ENCODE peak calls at places on chromosomes 4 and X, in seven cellular contexts. One of them, this sample, is unnamed.

GRCh38 chr4:161256172-161256571 is 907.6 kb downstream of the FSTL5 start:
- DNase-seq in OCI-LY7: no peak
- DNase-seq in ovary: no peak
- DNase-seq in tibial nerve: no peak
- DNase-seq in heart left ventricle: no peak
- DNase-seq in cardiac fibroblast: no peak
- DNase-seq in progenitor cell of endocrine pancreas: no peak
- DNase-seq in this sample: peak

GRCh38 chr4:84920591-84920990 is 45.9 kb downstream of the WDFY3 start:
- DNase-seq in progenitor cell of endocrine pancreas: no peak
- DNase-seq in tibial nerve: no peak
- DNase-seq in OCI-LY7: no peak
- DNase-seq in heart left ventricle: no peak
- DNase-seq in ovary: no peak
- DNase-seq in cardiac fibroblast: peak
- DNase-seq in this sample: peak

GRCh38 chr4:145732895-145733880 is 53.2 kb downstream of the C4orf51 start:
- DNase-seq in OCI-LY7: peak
- DNase-seq in tibial nerve: peak
- DNase-seq in heart left ventricle: peak
- DNase-seq in progenitor cell of endocrine pancreas: peak
- DNase-seq in cardiac fibroblast: peak
- DNase-seq in ovary: peak
- DNase-seq in this sample: peak

GRCh38 chr4:147056951-147057630 is 111.4 kb upstream of the TTC29 start:
- DNase-seq in cardiac fibroblast: peak
- DNase-seq in tibial nerve: no peak
- DNase-seq in heart left ventricle: no peak
- DNase-seq in OCI-LY7: peak
- DNase-seq in ovary: no peak
- DNase-seq in progenitor cell of endocrine pancreas: no peak
- DNase-seq in this sample: peak

GRCh38 chr4:147370473-147370872 is 110.4 kb upstream of the EDNRA start:
- DNase-seq in ovary: no peak
- DNase-seq in cardiac fibroblast: peak
- DNase-seq in OCI-LY7: no peak
- DNase-seq in progenitor cell of endocrine pancreas: no peak
- DNase-seq in tibial nerve: no peak
- DNase-seq in heart left ventricle: no peak
- DNase-seq in this sample: peak

GRCh38 chr4:57580710-57581109 is 470.5 kb upstream of the IGFBP7 start:
- DNase-seq in tibial nerve: no peak
- DNase-seq in progenitor cell of endocrine pancreas: no peak
- DNase-seq in OCI-LY7: no peak
- DNase-seq in cardiac fibroblast: no peak
- DNase-seq in ovary: no peak
- DNase-seq in heart left ventricle: no peak
- DNase-seq in this sample: no peak

GRCh38 chr4:52957220-52957686 is 95.1 kb downstream of the RASL11B start:
- DNase-seq in cardiac fibroblast: no peak
- DNase-seq in ovary: peak
- DNase-seq in OCI-LY7: no peak
- DNase-seq in progenitor cell of endocrine pancreas: no peak
- DNase-seq in heart left ventricle: peak
- DNase-seq in tibial nerve: no peak
- DNase-seq in this sample: peak

GRCh38 chr4:16991455-16991854 is 93.0 kb upstream of the LDB2 start:
- DNase-seq in tibial nerve: no peak
- DNase-seq in progenitor cell of endocrine pancreas: no peak
- DNase-seq in heart left ventricle: no peak
- DNase-seq in cardiac fibroblast: no peak
- DNase-seq in OCI-LY7: no peak
- DNase-seq in ovary: no peak
- DNase-seq in this sample: no peak

GRCh38 chrX:19602866-19603620 is 87.7 kb upstream of the MAP3K15 start:
- DNase-seq in tibial nerve: no peak
- DNase-seq in cardiac fibroblast: peak
- DNase-seq in progenitor cell of endocrine pancreas: no peak
- DNase-seq in OCI-LY7: no peak
- DNase-seq in heart left ventricle: no peak
- DNase-seq in ovary: no peak
- DNase-seq in this sample: peak

GRCh38 chr4:139814285-139815015 is 148.8 kb downstream of the MGST2 start:
- DNase-seq in cardiac fibroblast: no peak
- DNase-seq in ovary: peak
- DNase-seq in tibial nerve: no peak
- DNase-seq in OCI-LY7: no peak
- DNase-seq in progenitor cell of endocrine pancreas: no peak
- DNase-seq in heart left ventricle: no peak
- DNase-seq in this sample: peak

GRCh38 chrX:38108364-38108763 is 102.0 kb downstream of the SYTL5 start:
- DNase-seq in cardiac fibroblast: peak
- DNase-seq in ovary: no peak
- DNase-seq in heart left ventricle: no peak
- DNase-seq in progenitor cell of endocrine pancreas: no peak
- DNase-seq in OCI-LY7: peak
- DNase-seq in tibial nerve: no peak
- DNase-seq in this sample: no peak

GRCh38 chrX:38882894-38883620 is 81.8 kb downstream of the MID1IP1 start:
- DNase-seq in ovary: no peak
- DNase-seq in progenitor cell of endocrine pancreas: no peak
- DNase-seq in tibial nerve: no peak
- DNase-seq in heart left ventricle: no peak
- DNase-seq in OCI-LY7: peak
- DNase-seq in cardiac fibroblast: peak
- DNase-seq in this sample: peak

GRCh38 chrX:107704587-107704986 is 71.0 kb downstream of the TSC22D3 start:
- DNase-seq in progenitor cell of endocrine pancreas: no peak
- DNase-seq in heart left ventricle: no peak
- DNase-seq in ovary: no peak
- DNase-seq in cardiac fibroblast: no peak
- DNase-seq in tibial nerve: no peak
- DNase-seq in OCI-LY7: no peak
- DNase-seq in this sample: no peak

GRCh38 chr4:184355111-184355604 is 119.2 kb downstream of the IRF2 start:
- DNase-seq in OCI-LY7: peak
- DNase-seq in tibial nerve: peak
- DNase-seq in progenitor cell of endocrine pancreas: no peak
- DNase-seq in cardiac fibroblast: peak
- DNase-seq in ovary: no peak
- DNase-seq in heart left ventricle: peak
- DNase-seq in this sample: peak

GRCh38 chr4:188008377-188008776 is 12.8 kb downstream of the ZFP42 start:
- DNase-seq in ovary: no peak
- DNase-seq in tibial nerve: no peak
- DNase-seq in heart left ventricle: no peak
- DNase-seq in cardiac fibroblast: peak
- DNase-seq in OCI-LY7: no peak
- DNase-seq in progenitor cell of endocrine pancreas: no peak
- DNase-seq in this sample: peak

GRCh38 chr4:125011646-125012045 is 299.1 kb upstream of the ANKRD50 start:
- DNase-seq in OCI-LY7: no peak
- DNase-seq in heart left ventricle: no peak
- DNase-seq in tibial nerve: no peak
- DNase-seq in progenitor cell of endocrine pancreas: no peak
- DNase-seq in ovary: no peak
- DNase-seq in cardiac fibroblast: peak
- DNase-seq in this sample: peak

GRCh38 chrX:18617351-18617750 is 54.6 kb downstream of the RS1 start:
- DNase-seq in cardiac fibroblast: peak
- DNase-seq in ovary: no peak
- DNase-seq in tibial nerve: no peak
- DNase-seq in heart left ventricle: no peak
- DNase-seq in progenitor cell of endocrine pancreas: no peak
- DNase-seq in OCI-LY7: no peak
- DNase-seq in this sample: peak

GRCh38 chr4:95093936-95094929 is 336.5 kb downstream of the BMPR1B start:
- DNase-seq in ovary: no peak
- DNase-seq in progenitor cell of endocrine pancreas: no peak
- DNase-seq in cardiac fibroblast: no peak
- DNase-seq in heart left ventricle: no peak
- DNase-seq in OCI-LY7: no peak
- DNase-seq in tibial nerve: no peak
- DNase-seq in this sample: no peak
- TF ChIP-seq CTCF in ovary: no peak
- TF ChIP-seq CTCF in progenitor cell of endocrine pancreas: no peak
- TF ChIP-seq CTCF in cardiac fibroblast: no peak
- TF ChIP-seq CTCF in heart left ventricle: no peak
- TF ChIP-seq CTCF in OCI-LY7: no peak
- TF ChIP-seq CTCF in tibial nerve: no peak
- TF ChIP-seq CTCF in this sample: no peak

DNA sequence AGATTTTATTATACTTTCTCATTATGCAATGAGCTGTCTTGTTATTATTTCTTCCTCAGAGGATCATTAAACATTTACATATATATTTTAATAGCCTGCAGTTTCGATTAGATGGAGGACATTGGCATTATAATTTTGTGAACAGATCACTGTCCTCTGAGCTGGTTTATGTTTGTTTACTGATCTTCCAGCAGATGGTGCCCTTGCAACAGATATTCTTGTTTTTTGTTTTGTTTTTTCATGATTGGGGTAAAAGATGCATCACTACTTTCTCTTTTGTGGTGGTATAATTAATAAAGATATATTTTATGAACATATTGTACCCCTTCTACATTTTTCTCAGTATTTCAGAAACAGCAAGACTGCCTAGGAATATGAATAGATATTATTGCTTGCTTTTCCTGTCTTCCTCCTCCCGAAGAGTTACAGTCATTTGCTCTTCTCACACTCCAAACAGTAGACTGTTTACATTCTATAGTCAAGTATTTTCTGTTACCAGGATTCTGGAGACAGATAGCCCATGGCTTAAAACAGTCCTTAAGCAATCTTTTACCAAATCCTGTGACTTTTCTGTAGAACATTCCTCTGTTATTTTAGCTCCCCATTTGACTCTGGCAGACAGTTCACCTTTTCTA is 905.2 kb downstream of the TRAM1L1 start:
- DNase-seq in ovary: no peak
- DNase-seq in progenitor cell of endocrine pancreas: no peak
- DNase-seq in tibial nerve: no peak
- DNase-seq in cardiac fibroblast: peak
- DNase-seq in heart left ventricle: no peak
- DNase-seq in OCI-LY7: peak
- DNase-seq in this sample: peak
- TF ChIP-seq CTCF in ovary: no peak
- TF ChIP-seq CTCF in progenitor cell of endocrine pancreas: peak
- TF ChIP-seq CTCF in tibial nerve: peak
- TF ChIP-seq CTCF in cardiac fibroblast: peak
- TF ChIP-seq CTCF in heart left ventricle: peak
- TF ChIP-seq CTCF in OCI-LY7: peak
- TF ChIP-seq CTCF in this sample: peak

GRCh38 chrX:153435845-153436244 is 10.0 kb downstream of the TREX2 start:
- DNase-seq in tibial nerve: no peak
- DNase-seq in progenitor cell of endocrine pancreas: no peak
- DNase-seq in ovary: no peak
- DNase-seq in heart left ventricle: no peak
- DNase-seq in cardiac fibroblast: no peak
- DNase-seq in OCI-LY7: no peak
- DNase-seq in this sample: no peak

GRCh38 chrX:153440556-153441135 is 5.2 kb downstream of the TREX2 start:
- DNase-seq in OCI-LY7: no peak
- DNase-seq in tibial nerve: no peak
- DNase-seq in heart left ventricle: no peak
- DNase-seq in ovary: no peak
- DNase-seq in cardiac fibroblast: no peak
- DNase-seq in progenitor cell of endocrine pancreas: no peak
- DNase-seq in this sample: no peak

GRCh38 chrX:153441296-153441695 is 4.6 kb downstream of the TREX2 start:
- DNase-seq in heart left ventricle: no peak
- DNase-seq in cardiac fibroblast: no peak
- DNase-seq in OCI-LY7: no peak
- DNase-seq in progenitor cell of endocrine pancreas: no peak
- DNase-seq in tibial nerve: no peak
- DNase-seq in ovary: no peak
- DNase-seq in this sample: no peak

GRCh38 chrX:153439977-153440376 is 5.9 kb downstream of the TREX2 start:
- DNase-seq in progenitor cell of endocrine pancreas: no peak
- DNase-seq in heart left ventricle: no peak
- DNase-seq in cardiac fibroblast: no peak
- DNase-seq in ovary: no peak
- DNase-seq in OCI-LY7: no peak
- DNase-seq in tibial nerve: no peak
- DNase-seq in this sample: no peak

GRCh38 chrX:153438522-153438921 is 7.3 kb downstream of the TREX2 start:
- DNase-seq in OCI-LY7: peak
- DNase-seq in heart left ventricle: no peak
- DNase-seq in progenitor cell of endocrine pancreas: no peak
- DNase-seq in ovary: no peak
- DNase-seq in tibial nerve: no peak
- DNase-seq in cardiac fibroblast: peak
- DNase-seq in this sample: peak
- TF ChIP-seq CTCF in OCI-LY7: peak
- TF ChIP-seq CTCF in heart left ventricle: peak
- TF ChIP-seq CTCF in progenitor cell of endocrine pancreas: peak
- TF ChIP-seq CTCF in ovary: no peak
- TF ChIP-seq CTCF in tibial nerve: no peak
- TF ChIP-seq CTCF in cardiac fibroblast: peak
- TF ChIP-seq CTCF in this sample: peak

GRCh38 chr4:10623862-10624261 is 60.7 kb downstream of the CLNK start:
- DNase-seq in OCI-LY7: no peak
- DNase-seq in ovary: no peak
- DNase-seq in tibial nerve: no peak
- DNase-seq in progenitor cell of endocrine pancreas: no peak
- DNase-seq in cardiac fibroblast: no peak
- DNase-seq in heart left ventricle: no peak
- DNase-seq in this sample: no peak

GRCh38 chr4:10620935-10621488 is 63.6 kb downstream of the CLNK start:
- DNase-seq in heart left ventricle: no peak
- DNase-seq in ovary: no peak
- DNase-seq in progenitor cell of endocrine pancreas: no peak
- DNase-seq in cardiac fibroblast: no peak
- DNase-seq in OCI-LY7: no peak
- DNase-seq in tibial nerve: no peak
- DNase-seq in this sample: no peak

GRCh38 chr4:10623241-10623640 is 61.3 kb downstream of the CLNK start:
- DNase-seq in progenitor cell of endocrine pancreas: no peak
- DNase-seq in cardiac fibroblast: no peak
- DNase-seq in OCI-LY7: no peak
- DNase-seq in tibial nerve: no peak
- DNase-seq in heart left ventricle: no peak
- DNase-seq in ovary: no peak
- DNase-seq in this sample: no peak

GRCh38 chr4:10625130-10625529 is 59.4 kb downstream of the CLNK start:
- DNase-seq in tibial nerve: no peak
- DNase-seq in progenitor cell of endocrine pancreas: no peak
- DNase-seq in ovary: no peak
- DNase-seq in OCI-LY7: no peak
- DNase-seq in cardiac fibroblast: no peak
- DNase-seq in heart left ventricle: no peak
- DNase-seq in this sample: no peak

GRCh38 chr4:10622728-10623127 is 61.8 kb downstream of the CLNK start:
- DNase-seq in OCI-LY7: peak
- DNase-seq in cardiac fibroblast: peak
- DNase-seq in ovary: no peak
- DNase-seq in progenitor cell of endocrine pancreas: no peak
- DNase-seq in heart left ventricle: no peak
- DNase-seq in tibial nerve: no peak
- DNase-seq in this sample: no peak
- TF ChIP-seq CTCF in OCI-LY7: peak
- TF ChIP-seq CTCF in cardiac fibroblast: peak
- TF ChIP-seq CTCF in ovary: no peak
- TF ChIP-seq CTCF in progenitor cell of endocrine pancreas: peak
- TF ChIP-seq CTCF in heart left ventricle: no peak
- TF ChIP-seq CTCF in tibial nerve: no peak
- TF ChIP-seq CTCF in this sample: peak

This sample was measured in fibroblast of mammary gland.